ENCODE peak calls at places on chromosomes 4 and X, in four cellular contexts. C, D, X and O are unnamed samples.

GRCh38 chr4:47860305-47860704 is 22.4 kb upstream of the CORIN start:
- DNase-seq in C (no peak), X (no peak), D (no peak), O (no peak)

GRCh38 chr4:26873391-26874026 is 12.9 kb downstream of the STIM2 start:
- DNase-seq in D (no peak), X (no peak), C (no peak), O (no peak)

GRCh38 chr4:52863324-52863723 is 1.2 kb downstream of the RASL11B start:
- DNase-seq in X (no peak), D (no peak), C (no peak), O (no peak)

GRCh38 chrX:53992589-53992988 is 51.7 kb downstream of the PHF8 start:
- DNase-seq in X (no peak), C (no peak), D (no peak), O (no peak)

GRCh38 chr4:88382621-88383020 is 4.0 kb downstream of the HERC6 start:
- DNase-seq in D (no peak), C (no peak), X (no peak), O (no peak)

GRCh38 chrX:70754169-70754843 is 154.2 kb downstream of the TEX11 start:
- DNase-seq in D (no peak), X (no peak), C (no peak), O (no peak)

GRCh38 chrX:112832481-112833095 is 8.0 kb downstream of the AMOT start:
- DNase-seq in X (no peak), D (no peak), C (peak; percentile 14), O (no peak)

GRCh38 chr4:111781611-111782010 is 363.6 kb upstream of the FAM241A start:
- DNase-seq in D (no peak), X (peak; percentile 5), C (no peak), O (no peak)

GRCh38 chrX:12984629-12985303 is 9.9 kb downstream of the TMSB4X start:
- DNase-seq in C (no peak), X (no peak), D (peak; percentile 14), O (no peak)

DNA sequence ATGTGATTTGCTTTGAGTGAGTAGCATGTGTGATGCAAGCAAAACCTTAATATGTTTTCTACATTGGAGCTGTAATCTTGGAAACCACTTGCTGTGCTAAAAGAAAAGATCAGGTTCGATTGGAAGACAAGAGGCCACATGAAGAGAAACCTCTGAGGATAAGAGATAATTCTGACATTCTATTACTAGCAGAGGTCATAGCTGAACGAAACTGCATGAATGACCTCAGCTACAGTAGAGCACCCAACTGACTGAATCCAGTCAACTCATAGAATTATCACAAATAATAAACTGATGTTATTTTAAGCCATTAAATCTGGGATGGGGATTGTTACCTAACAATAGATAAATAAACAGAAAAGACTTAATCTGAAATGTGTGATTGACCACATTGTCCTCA is 147.1 kb downstream of the CAMK2D start:
- DNase-seq in C (no peak), X (no peak), D (no peak), O (no peak)
- TF ChIP-seq ELF4 in C (no peak), X (no peak), D (no peak), O (no peak)

DNA sequence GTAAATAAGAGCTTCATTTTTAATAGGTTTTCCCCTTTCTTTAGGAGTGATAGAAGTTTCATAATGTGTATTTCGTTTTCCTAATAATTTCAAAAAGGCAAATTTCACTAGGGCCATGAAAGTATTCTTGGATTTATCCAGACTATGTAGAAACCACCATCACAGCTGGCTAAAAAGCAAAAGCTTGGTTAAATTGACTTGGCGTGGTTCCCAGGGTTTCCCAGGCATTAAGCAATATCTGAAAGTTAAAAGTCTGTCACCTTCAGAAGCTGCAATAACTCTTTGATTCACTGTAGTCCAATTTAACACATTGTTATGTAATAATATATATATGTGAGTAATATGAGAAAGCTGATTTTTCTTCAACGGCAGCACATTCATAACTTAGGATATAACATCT is 38.3 kb downstream of the NDNF start:
- DNase-seq in D (no peak), C (no peak), X (no peak), O (no peak)
- TF ChIP-seq ELF4 in D (no peak), C (no peak), X (no peak), O (no peak)

GRCh38 chr4:164239433-164239832 is 514.5 kb upstream of the SMIM31 start:
- DNase-seq in X (no peak), D (no peak), C (no peak), O (no peak)

DNA sequence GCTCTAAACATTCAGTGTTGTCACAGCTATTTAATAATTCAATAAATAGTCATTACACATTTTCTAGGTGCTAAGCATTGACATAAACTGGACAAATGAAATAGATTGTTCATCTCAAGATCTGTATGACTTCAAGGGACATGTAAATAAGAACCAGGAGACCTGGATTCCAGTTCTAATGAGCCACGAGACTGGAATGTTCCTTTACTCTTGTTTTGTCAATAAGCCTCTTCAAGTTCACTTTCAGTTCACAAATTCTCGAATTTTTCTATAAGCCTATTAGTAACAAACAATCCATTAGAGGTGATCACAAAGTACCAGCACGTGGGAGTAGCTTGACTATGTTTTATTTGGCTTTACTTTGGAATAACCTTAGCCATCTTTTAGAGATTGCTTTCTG is 514.0 kb upstream of the SMIM31 start:
- DNase-seq in D (no peak), C (no peak), X (no peak), O (no peak)
- TF ChIP-seq ELF4 in D (no peak), C (no peak), X (no peak), O (no peak)

DNA sequence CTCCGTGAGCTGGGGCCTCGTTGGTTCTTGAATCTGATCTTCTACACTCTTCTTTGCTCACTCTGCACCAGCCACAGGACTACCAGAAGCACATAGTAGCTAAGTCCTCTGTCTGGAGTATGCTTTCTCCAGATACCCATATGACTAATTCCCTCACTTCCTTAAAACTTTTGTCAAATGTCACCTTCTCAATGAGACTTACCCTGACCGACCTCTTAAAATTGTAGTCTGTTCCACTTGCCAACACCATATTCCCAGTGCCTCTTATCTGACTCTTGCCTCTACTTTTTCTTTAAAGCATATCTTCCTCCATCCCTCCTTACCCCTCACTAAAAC is 10.0 kb downstream of the PARM1 start:
- DNase-seq in C (no peak), X (no peak), D (no peak), O (no peak)
- TF ChIP-seq ELF4 in C (no peak), X (no peak), D (no peak), O (no peak)

GRCh38 chr4:156378053-156378665 is 424.5 kb upstream of the CTSO start:
- DNase-seq in C (peak; percentile 26), X (peak; percentile 2), D (no peak), O (peak; percentile 50)
- TF ChIP-seq ELF4 in C (no peak), X (no peak), D (no peak), O (no peak)